ENCODE peak calls at places on chromosomes 3 and 15, in five cellular contexts. R is effector memory CD8-positive, alpha-beta T cell; G is H54; H is fibroblast of the aortic adventitia; W is HL-60. Z is an unnamed sample.

GRCh38 chr3:48692551-48692950 is 6.8 kb upstream of the NCKIPSD start:
- DNase-seq in R (no peak), G (no peak), H (no peak), W (no peak), Z (no peak)

GRCh38 chr3:45786801-45787495 is 9.4 kb downstream of the SLC6A20 start:
- DNase-seq in R (no peak), G (no peak), H (no peak), W (no peak), Z (no peak)

GRCh38 chr3:38283810-38284775 is 2.0 kb downstream of the SLC22A14 start:
- DNase-seq in R (no peak), G (no peak), H (peak; percentile 85), W (no peak), Z (peak; percentile 85)

GRCh38 chr15:40006646-40007045 is 32.3 kb downstream of the SRP14 start:
- DNase-seq in R (no peak), G (no peak), H (no peak), W (no peak), Z (peak; percentile 41)

GRCh38 chr3:50341537-50341936 is 901 bp upstream of the RASSF1 start:
- DNase-seq in R (peak; percentile 45), G (no peak), H (no peak), W (no peak), Z (no peak)

GRCh38 chr3:184543256-184543655 is 18.3 kb upstream of the EPHB3 start:
- DNase-seq in R (no peak), G (no peak), H (no peak), W (no peak), Z (no peak)

GRCh38 chr3:46293991-46294833 is 52.0 kb downstream of the CCR3 start:
- DNase-seq in R (no peak), G (no peak), H (no peak), W (no peak), Z (no peak)

GRCh38 chr3:16329792-16330061 is 64.7 kb downstream of the OXNAD1 start:
- DNase-seq in R (no peak), G (no peak), H (no peak), W (no peak), Z (no peak)

GRCh38 chr15:73352082-73352481 is 16.7 kb downstream of the HCN4 start:
- DNase-seq in R (no peak), G (no peak), H (peak; percentile 2), W (no peak), Z (no peak)

GRCh38 chr3:160003520-160004128 is 15.0 kb downstream of the IL12A start:
- DNase-seq in R (peak; percentile 23), G (no peak), H (peak; percentile 47), W (peak; percentile 45), Z (peak; percentile 65)

GRCh38 chr3:51539291-51539891 is 872 bp downstream of the RAD54L2 start:
- DNase-seq in R (peak; percentile 9), G (peak; percentile 61), H (peak; percentile 52), W (peak; percentile 30), Z (peak; percentile 78)

GRCh38 chr3:43181202-43181910 is 75.5 kb upstream of the POMGNT2 start:
- DNase-seq in R (peak; percentile 35), G (no peak), H (no peak), W (peak; percentile 2), Z (no peak)

Z was measured in GM03348.